ENCODE peak calls at places on chromosomes 3 and 15, in seven cellular contexts. F is uterus, W is ovary, P is adrenal gland, U is mammary epithelial cell, L is colonic mucosa, N is lower leg skin. S is an unnamed sample.

GRCh38 chr15:26771168-26771916 is 1.5 kb downstream of the GABRB3 start:
- DNase-seq in P (peak; percentile 33), U (no peak), N (no peak), L (no peak), F (no peak), W (peak; percentile 58), S (no peak)

GRCh38 chr3:110811050-110811449 is 260.6 kb upstream of the NECTIN3 start:
- DNase-seq in P (no peak), N (no peak), F (no peak), L (no peak), W (no peak), U (no peak), S (no peak)

GRCh38 chr3:147384210-147385058 is 21.9 kb downstream of the ZIC4 start:
- DNase-seq in L (no peak), W (no peak), F (no peak), N (no peak), P (no peak), U (no peak), S (no peak)

GRCh38 chr3:168117853-168118313 is 22.2 kb upstream of the GOLIM4 start:
- DNase-seq in F (no peak), U (peak; percentile 57), N (no peak), L (no peak), W (no peak), P (peak; percentile 30), S (peak; percentile 76)

GRCh38 chr3:187131981-187132380 is 7.3 kb downstream of the RPL39L start:
- DNase-seq in P (no peak), N (no peak), L (no peak), F (no peak), W (no peak), U (peak; percentile 22), S (no peak)

GRCh38 chr3:72299321-72299802 is 514.4 kb upstream of the PROK2 start:
- DNase-seq in U (peak; percentile 11), P (peak; percentile 35), F (no peak), L (no peak), N (no peak), W (no peak), S (no peak)

GRCh38 chr3:14210843-14211594 is 32.4 kb downstream of the LSM3 start:
- DNase-seq in P (no peak), U (no peak), N (no peak), F (no peak), W (no peak), L (no peak), S (no peak)

GRCh38 chr3:149472393-149472792 is 2.1 kb upstream of the TM4SF4 start:
- DNase-seq in U (no peak), N (no peak), P (no peak), W (no peak), F (no peak), L (no peak), S (no peak)

GRCh38 chr15:31457631-31458526 is 131.2 kb downstream of the KLF13 start:
- DNase-seq in N (peak; percentile 82), P (no peak), W (no peak), L (no peak), F (no peak), U (peak; percentile 67), S (no peak)

GRCh38 chr3:164451083-164451910 is 627.0 kb downstream of the SI start:
- DNase-seq in L (no peak), N (no peak), P (no peak), U (no peak), W (no peak), F (peak; percentile 40), S (no peak)

GRCh38 chr15:31427411-31427810 is 100.8 kb downstream of the KLF13 start:
- DNase-seq in L (no peak), W (no peak), F (no peak), P (no peak), U (no peak), N (no peak), S (no peak)

GRCh38 chr15:31080618-31081017 is 20.9 kb downstream of the TRPM1 start:
- DNase-seq in W (peak; percentile 68), N (peak; percentile 86), F (peak; percentile 25), U (no peak), P (peak; percentile 49), L (peak; percentile 58), S (no peak)

GRCh38 chr3:85681906-85682305 is 723.1 kb downstream of the CADM2 start:
- DNase-seq in P (no peak), W (no peak), F (no peak), U (no peak), L (no peak), N (no peak), S (no peak)

GRCh38 chr15:45179221-45179985 is 8.4 kb downstream of the SHF start:
- DNase-seq in L (peak; percentile 74), U (peak; percentile 62), F (no peak), N (no peak), W (no peak), P (no peak), S (no peak)

GRCh38 chr15:63596666-63597032 is 538 bp upstream of the FBXL22 start:
- DNase-seq in P (no peak), W (no peak), U (no peak), F (no peak), L (no peak), N (no peak), S (no peak)

GRCh38 chr15:63598467-63599400 is 1.5 kb downstream of the FBXL22 start:
- DNase-seq in F (peak; percentile 56), P (no peak), L (peak; percentile 81), W (peak; percentile 51), U (no peak), N (no peak), S (no peak)

GRCh38 chr15:63597033-63597790 is at the start of gene FBXL22:
- DNase-seq in W (peak; percentile 57), L (peak; percentile 50), U (no peak), F (peak; percentile 57), N (no peak), P (no peak), S (no peak)

GRCh38 chr15:63599401-63600000 is 2.3 kb downstream of the FBXL22 start:
- DNase-seq in U (peak; percentile 63), L (peak; percentile 81), W (peak; percentile 70), F (peak; percentile 65), P (peak; percentile 83), N (peak; percentile 91), S (peak; percentile 58)

DNA sequence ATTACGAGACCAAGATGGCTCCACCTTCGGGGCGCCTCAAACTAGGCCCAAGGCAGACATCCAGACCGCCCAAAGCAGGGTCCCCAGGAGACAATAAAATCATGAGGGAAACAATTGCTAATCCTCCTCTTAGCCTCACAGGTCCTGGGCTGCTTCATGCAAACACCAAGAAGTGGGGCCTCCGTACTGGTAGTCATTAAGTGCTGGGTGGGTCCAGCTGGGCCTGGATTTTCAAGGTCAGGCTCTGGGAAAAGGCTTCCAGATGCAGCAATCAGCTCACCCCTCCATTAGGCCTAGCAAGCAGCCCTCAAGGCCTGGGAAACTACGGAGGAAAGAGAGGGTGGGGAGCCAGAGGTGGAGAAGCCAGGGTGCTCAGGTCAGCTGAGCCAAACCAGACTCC is 634 bp downstream of the FBXL22 start:
- DNase-seq in F (no peak), P (no peak), U (no peak), L (no peak), N (no peak), W (peak; percentile 65), S (no peak)
- H3K4me3 ChIP-seq in F (peak overlapping the region; percentile 46), P (no peak overlapping the region), U (no peak overlapping the region), L (peak overlapping the region; percentile 1), N (no peak overlapping the region), W (peak overlapping the region; percentile 35), S (no peak overlapping the region)

GRCh38 chr3:130894130-130894872 is 417 bp downstream of the ATP2C1 start:
- DNase-seq in F (peak; percentile 42), P (peak; percentile 71), U (no peak), W (peak; percentile 67), L (peak; percentile 56), N (peak; percentile 89), S (no peak)
- TF ChIP-seq CTCF in F (no peak), P (no peak), U (no peak), W (no peak), L (no peak), N (no peak), S (no peak)

DNA sequence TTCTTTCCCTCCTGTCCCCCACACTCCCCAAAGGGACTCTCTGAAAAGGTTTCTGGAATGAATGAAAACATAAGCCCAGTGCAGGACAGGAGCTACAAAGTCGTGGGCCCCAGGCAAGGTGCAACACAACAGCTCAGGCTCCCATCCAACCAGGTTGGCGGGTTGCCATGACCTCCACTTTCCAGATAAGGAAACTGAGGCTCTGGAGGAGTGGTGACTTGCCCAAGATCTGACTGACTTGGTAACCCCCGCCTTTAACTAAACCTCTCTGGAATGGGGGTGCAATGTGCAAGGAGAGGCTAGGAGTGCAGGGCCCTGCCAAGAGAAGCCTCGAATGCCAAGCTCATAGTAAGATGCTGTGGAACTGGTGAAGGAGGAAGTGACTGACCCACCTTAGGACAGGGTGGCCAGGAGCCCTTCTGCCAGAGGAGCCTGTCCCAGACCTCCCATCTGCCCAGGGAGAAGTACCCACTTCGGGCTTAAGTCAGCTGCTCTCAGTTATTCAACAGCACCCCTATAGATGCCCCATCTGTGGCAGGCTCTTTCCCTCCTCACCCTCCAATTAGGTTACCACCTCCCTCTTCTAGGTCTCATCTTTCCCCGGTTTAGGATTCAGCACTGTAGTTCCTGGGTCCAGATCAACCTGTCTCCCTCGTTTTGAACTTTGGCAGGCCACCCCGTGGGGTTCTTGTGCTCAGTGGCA is 545 bp upstream of the TNNC1 start:
- DNase-seq in U (no peak), L (no peak), W (peak; percentile 58), F (no peak), N (peak; percentile 88), P (no peak), S (no peak)
- H3K4me3 ChIP-seq in U (no peak overlapping the region), L (peak overlapping the region; percentile 79), W (peak overlapping the region; percentile 75), F (peak overlapping the region; percentile 97), N (no peak overlapping the region), P (no peak overlapping the region), S (peak overlapping the region; percentile 75)

DNA sequence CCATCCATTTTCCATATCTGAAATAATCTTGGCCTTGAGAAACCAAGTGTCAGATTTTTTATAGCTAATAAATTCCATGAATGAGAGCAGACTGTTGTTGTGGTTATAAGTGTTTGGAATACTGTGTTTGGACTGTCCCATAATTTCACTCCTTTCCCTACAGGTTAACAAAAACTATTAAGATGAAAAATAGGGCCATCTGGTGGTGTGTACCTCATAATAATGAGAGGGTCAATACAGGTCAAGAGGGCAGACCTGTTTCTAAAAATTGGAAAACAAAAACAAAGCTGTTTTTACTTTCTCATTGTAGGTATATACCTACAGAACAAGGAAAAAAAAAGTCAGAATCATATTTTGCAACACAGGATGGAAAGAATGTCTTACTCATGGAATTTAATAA is 553.8 kb upstream of the SGO1 start:
- DNase-seq in U (no peak), N (no peak), L (no peak), F (no peak), P (no peak), W (no peak), S (no peak)
- TF ChIP-seq CTCF in U (no peak), N (no peak), L (no peak), F (no peak), P (no peak), W (no peak), S (no peak)

DNA sequence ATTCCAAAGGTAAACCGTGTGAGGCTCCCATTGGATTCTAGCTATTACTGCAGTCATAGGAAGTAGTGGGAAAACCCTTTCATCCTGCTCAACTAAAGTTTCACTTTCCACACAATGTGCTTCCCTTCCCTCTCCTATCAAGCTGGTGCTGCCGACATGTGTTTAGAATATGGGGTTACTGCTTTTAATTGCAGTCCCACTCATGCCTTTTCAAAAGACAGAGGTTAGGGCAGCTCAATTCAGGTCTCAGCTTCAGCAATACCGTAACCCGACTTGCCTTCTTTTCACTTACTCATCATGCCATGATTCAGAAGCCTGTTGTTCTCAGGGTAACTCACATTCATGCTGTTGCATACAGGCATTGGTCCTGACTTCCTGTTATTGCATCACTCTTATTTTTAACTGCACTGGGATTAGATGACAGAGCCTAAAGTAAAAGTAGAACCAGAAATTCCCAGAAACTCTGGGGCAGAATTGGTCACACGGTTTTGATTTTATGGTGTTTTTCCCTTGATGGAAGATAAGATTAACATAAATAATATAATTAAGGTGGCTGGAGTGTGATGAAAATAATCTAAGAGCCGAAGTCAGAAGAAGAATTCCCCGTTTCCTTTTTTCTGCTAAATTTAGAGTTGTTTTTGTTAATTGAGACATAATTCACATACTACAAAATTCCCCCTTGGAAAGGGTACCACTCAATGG is 45.7 kb downstream of the C2CD4B start:
- DNase-seq in W (no peak), F (no peak), P (no peak), U (peak; percentile 98), L (no peak), N (no peak), S (no peak)
- H3K4me3 ChIP-seq in W (no peak overlapping the region), F (peak overlapping the region; percentile 19), P (no peak overlapping the region), U (no peak overlapping the region), L (no peak overlapping the region), N (no peak overlapping the region), S (no peak overlapping the region)

S was measured in LNCaP clone FGC.